ENCODE peak calls at places on chromosomes 3 and 15, in five cellular contexts. Z is upper lobe of right lung, P is ACHN, V is NCI-H1105 treated with DMSO at 0.1 percent for 48 hours, A is T-helper 1 cell. T is an unnamed sample.

GRCh38 chr15:62879770-62880169 is 162.8 kb upstream of the TPM1 start:
- DNase-seq in Z (no peak), A (no peak), P (no peak), V (no peak), T (no peak)

GRCh38 chr15:64134322-64134829 is 17.2 kb upstream of the SNX22 start:
- DNase-seq in P (no peak), A (no peak), Z (peak; percentile 84), V (no peak), T (no peak)

GRCh38 chr3:45890405-45890804 is 4.1 kb downstream of the CCR9 start:
- DNase-seq in P (no peak), Z (no peak), A (no peak), V (peak; percentile 22), T (no peak)

GRCh38 chr3:149400645-149401044 is 23.2 kb upstream of the TM4SF1 start:
- DNase-seq in Z (no peak), P (no peak), V (no peak), A (no peak), T (no peak)

GRCh38 chr3:159828542-159828943 is 160.1 kb upstream of the IL12A start:
- DNase-seq in Z (no peak), A (no peak), P (peak; percentile 62), V (peak; percentile 97), T (no peak)

GRCh38 chr3:99172736-99173657 is 271.5 kb upstream of the DCBLD2 start:
- DNase-seq in Z (peak; percentile 47), P (peak; percentile 62), V (peak; percentile 68), A (peak; percentile 20), T (no peak)

GRCh38 chr15:98689431-98689861 is 41.1 kb downstream of the IGF1R start:
- DNase-seq in P (peak; percentile 35), V (no peak), A (no peak), Z (no peak), T (no peak)

GRCh38 chr15:99057697-99058420 is 47.0 kb upstream of the SYNM start:
- DNase-seq in V (no peak), Z (no peak), A (no peak), P (no peak), T (no peak)

GRCh38 chr15:56052389-56053045 is 59.1 kb upstream of the NEDD4 start:
- DNase-seq in Z (no peak), V (peak; percentile 47), P (peak; percentile 62), A (peak; percentile 32), T (no peak)

GRCh38 chr3:12897537-12898289 is 56.3 kb upstream of the RPL32 start:
- DNase-seq in Z (no peak), A (no peak), P (no peak), V (no peak), T (no peak)

GRCh38 chr3:171491412-171491811 is 31.2 kb upstream of the TNIK start:
- DNase-seq in P (no peak), V (no peak), Z (no peak), A (peak; percentile 50), T (no peak)

GRCh38 chr15:31732695-31733094 is 297.6 kb upstream of the CHRNA7 start:
- DNase-seq in A (no peak), P (no peak), Z (no peak), V (no peak), T (no peak)

GRCh38 chr3:186517218-186517617 is 27.0 kb downstream of the CRYGS start:
- DNase-seq in V (no peak), A (no peak), P (no peak), Z (no peak), T (no peak)

GRCh38 chr3:185283374-185283935 is 29.6 kb upstream of the EHHADH start:
- DNase-seq in A (no peak), V (no peak), P (peak; percentile 16), Z (no peak), T (no peak)

GRCh38 chr3:195911041-195911945 is 2.9 kb upstream of the TNK2 start:
- DNase-seq in A (no peak), Z (no peak), V (no peak), P (no peak), T (no peak)

GRCh38 chr15:63218114-63218808 is 28.9 kb downstream of the RAB8B start:
- DNase-seq in Z (no peak), A (no peak), P (no peak), V (no peak), T (no peak)

GRCh38 chr15:58159827-58160386 is 21.7 kb downstream of the AQP9 start:
- DNase-seq in P (no peak), A (no peak), V (peak; percentile 91), Z (no peak), T (no peak)

GRCh38 chr3:53250453-53250852 is 5.4 kb downstream of the TKT start:
- DNase-seq in Z (no peak), P (no peak), A (no peak), V (no peak), T (no peak)

GRCh38 chr3:18215639-18216038 is 209.5 kb downstream of the SATB1 start:
- DNase-seq in V (no peak), Z (no peak), P (no peak), A (no peak), T (no peak)

GRCh38 chr15:64111679-64112050 is 15.9 kb downstream of the SNX1 start:
- DNase-seq in V (no peak), P (no peak), Z (no peak), A (no peak), T (no peak)

GRCh38 chr3:124391774-124392173 is 338.5 kb upstream of the UMPS start:
- DNase-seq in A (no peak), V (no peak), P (no peak), Z (no peak), T (no peak)

GRCh38 chr15:85421116-85421925 is 40.9 kb downstream of the AKAP13 start:
- DNase-seq in P (no peak), V (no peak), A (no peak), Z (no peak), T (no peak)

GRCh38 chr3:179788996-179789395 is 136.2 kb downstream of the USP13 start:
- DNase-seq in V (no peak), P (no peak), A (no peak), Z (no peak), T (no peak)

GRCh38 chr3:111929484-111929883 is 49.3 kb upstream of the ABHD10 start:
- DNase-seq in V (peak; percentile 79), P (no peak), Z (no peak), A (no peak), T (no peak)

GRCh38 chr15:77856718-77857346 is 220.7 kb downstream of the TBC1D2B start:
- DNase-seq in V (no peak), Z (no peak), A (no peak), P (no peak), T (no peak)

GRCh38 chr3:179179979-179180758 is 32.0 kb downstream of the PIK3CA start:
- DNase-seq in V (peak; percentile 87), P (no peak), Z (no peak), A (peak; percentile 20), T (no peak)

GRCh38 chr3:39808467-39809180 is 785 bp upstream of the MYRIP start:
- DNase-seq in A (no peak), V (peak; percentile 52), P (peak; percentile 0), Z (peak; percentile 62), T (no peak)

GRCh38 chr3:194167480-194167862 is 31.5 kb downstream of the HES1 start:
- DNase-seq in P (no peak), V (no peak), A (no peak), Z (no peak), T (no peak)

GRCh38 chr3:36648241-36649034 is 115.9 kb downstream of the DCLK3 start:
- DNase-seq in Z (no peak), V (no peak), P (peak; percentile 88), A (no peak), T (no peak)

GRCh38 chr3:57464801-57465200 is 79.3 kb downstream of the DNAH12 start:
- DNase-seq in V (no peak), Z (no peak), P (peak; percentile 15), A (no peak), T (no peak)

GRCh38 chr3:191492601-191493000 is 31.6 kb downstream of the PYDC2 start:
- DNase-seq in P (no peak), A (no peak), Z (no peak), V (no peak), T (no peak)

GRCh38 chr3:69605849-69606248 is 133.4 kb upstream of the MITF start:
- DNase-seq in A (no peak), V (no peak), Z (no peak), P (no peak), T (no peak)

GRCh38 chr15:68402432-68403160 is 29.4 kb downstream of the ITGA11 start:
- DNase-seq in P (no peak), V (no peak), A (no peak), Z (peak; percentile 58), T (no peak)

GRCh38 chr3:140830391-140830790 is 111.2 kb upstream of the SLC25A36 start:
- DNase-seq in A (no peak), Z (no peak), V (no peak), P (no peak), T (no peak)

GRCh38 chr3:152196782-152197181 is 71.9 kb upstream of the MBNL1 start:
- DNase-seq in P (no peak), V (no peak), Z (no peak), A (peak; percentile 74), T (no peak)

GRCh38 chr15:74408385-74408784 is 25.4 kb downstream of the SEMA7A start:
- DNase-seq in V (no peak), A (no peak), P (no peak), Z (no peak), T (no peak)

GRCh38 chr3:61521229-61521628 is 40.1 kb upstream of the PTPRG start:
- DNase-seq in V (no peak), A (peak; percentile 83), P (peak; percentile 4), Z (no peak), T (no peak)

GRCh38 chr15:71093089-71094024 is 21.9 kb upstream of the THSD4 start:
- DNase-seq in A (no peak), V (peak; percentile 78), P (peak; percentile 80), Z (no peak), T (no peak)

T was measured in T-helper 17 cell.